ENCODE peak calls at places on chromosomes 7 and 10, in five cellular contexts. One of them, this sample, is unnamed.

GRCh38 chr7:96655956-96656355 is 53.7 kb downstream of the SEM1 start:
- DNase-seq in hypothalamus: no peak
- DNase-seq in D721Med: no peak
- DNase-seq in EH: no peak
- DNase-seq in activated T-cell treated with anti-CD3 and anti-CD28 coated beads for 1 hour: no peak
- DNase-seq in this sample: no peak

GRCh38 chr10:62264702-62265436 is 3.8 kb downstream of the RTKN2 start:
- DNase-seq in hypothalamus: no peak
- DNase-seq in activated T-cell treated with anti-CD3 and anti-CD28 coated beads for 1 hour: no peak
- DNase-seq in EH: peak
- DNase-seq in D721Med: no peak
- DNase-seq in this sample: no peak

GRCh38 chr7:106346167-106346677 is 61.4 kb upstream of the NAMPT start:
- DNase-seq in hypothalamus: no peak
- DNase-seq in D721Med: no peak
- DNase-seq in activated T-cell treated with anti-CD3 and anti-CD28 coated beads for 1 hour: no peak
- DNase-seq in EH: no peak
- DNase-seq in this sample: peak

GRCh38 chr10:3955493-3955892 is 170.5 kb upstream of the KLF6 start:
- DNase-seq in D721Med: no peak
- DNase-seq in activated T-cell treated with anti-CD3 and anti-CD28 coated beads for 1 hour: no peak
- DNase-seq in EH: no peak
- DNase-seq in hypothalamus: no peak
- DNase-seq in this sample: no peak

GRCh38 chr7:113015038-113015645 is 71.5 kb downstream of the GPR85 start:
- DNase-seq in activated T-cell treated with anti-CD3 and anti-CD28 coated beads for 1 hour: no peak
- DNase-seq in hypothalamus: no peak
- DNase-seq in D721Med: no peak
- DNase-seq in EH: peak
- DNase-seq in this sample: no peak

GRCh38 chr10:119644215-119644826 is 6.9 kb upstream of the BAG3 start:
- DNase-seq in activated T-cell treated with anti-CD3 and anti-CD28 coated beads for 1 hour: no peak
- DNase-seq in D721Med: no peak
- DNase-seq in hypothalamus: no peak
- DNase-seq in EH: no peak
- DNase-seq in this sample: no peak

GRCh38 chr7:141737118-141737835 is 881 bp upstream of the SSBP1 start:
- DNase-seq in D721Med: no peak
- DNase-seq in EH: peak
- DNase-seq in hypothalamus: no peak
- DNase-seq in activated T-cell treated with anti-CD3 and anti-CD28 coated beads for 1 hour: no peak
- DNase-seq in this sample: peak

GRCh38 chr10:24034571-24034970 is 174.4 kb upstream of the KIAA1217 start:
- DNase-seq in activated T-cell treated with anti-CD3 and anti-CD28 coated beads for 1 hour: no peak
- DNase-seq in hypothalamus: no peak
- DNase-seq in EH: no peak
- DNase-seq in D721Med: no peak
- DNase-seq in this sample: no peak